ENCODE peak calls at places on chromosome 12, in six cellular contexts. I, N, M, O, Y and A are unnamed samples.
A peak's percentile ranks its signal among the peaks of the same experiment; 100 is the strongest.

GRCh38 chr12:77980782-77981181 is 150.1 kb downstream of the NAV3 start:
- DNase-seq in M (no peak), N (no peak), I (no peak), O (no peak), Y (no peak), A (no peak)

GRCh38 chr12:68913682-68914081 is 19.3 kb downstream of the CPM start:
- DNase-seq in O (no peak), M (peak; percentile 37), Y (no peak), N (no peak), I (no peak), A (no peak)

GRCh38 chr12:119693006-119693405 is 25.1 kb downstream of the PRKAB1 start:
- DNase-seq in I (no peak), N (peak; percentile 84), M (peak; percentile 90), Y (no peak), O (no peak), A (peak; percentile 96)

GRCh38 chr12:46303039-46303666 is 34.3 kb upstream of the SLC38A1 start:
- DNase-seq in M (peak; percentile 33), Y (peak; percentile 28), N (peak; percentile 45), I (peak; percentile 18), O (no peak), A (no peak)

GRCh38 chr12:6124411-6125151 is at the start of gene VWF:
- DNase-seq in I (no peak), M (no peak), O (peak; percentile 43), Y (no peak), N (no peak), A (no peak)

GRCh38 chr12:59429766-59430165 is 166.1 kb upstream of the SLC16A7 start:
- DNase-seq in I (no peak), O (no peak), M (peak; percentile 65), Y (no peak), N (no peak), A (no peak)

GRCh38 chr12:106229036-106229591 is 18.7 kb downstream of the CKAP4 start:
- DNase-seq in I (no peak), M (no peak), Y (no peak), N (no peak), O (peak; percentile 63), A (no peak)

GRCh38 chr12:9753042-9753820 is 7.5 kb downstream of the CD69 start:
- DNase-seq in I (no peak), Y (no peak), N (no peak), M (no peak), O (no peak), A (no peak)

GRCh38 chr12:93753285-93753684 is 76.1 kb downstream of the CRADD start:
- DNase-seq in O (no peak), M (no peak), N (no peak), I (no peak), Y (no peak), A (no peak)

GRCh38 chr12:49698619-49699545 is 8.3 kb downstream of the FMNL3 start:
- DNase-seq in Y (no peak), N (no peak), M (peak; percentile 71), O (no peak), I (no peak), A (peak; percentile 58)

GRCh38 chr12:39779768-39780340 is 160.3 kb upstream of the ABCD2 start:
- DNase-seq in N (no peak), O (no peak), I (no peak), M (no peak), Y (no peak), A (no peak)

GRCh38 chr12:52644078-52644415 is 8.0 kb downstream of the KRT2 start:
- DNase-seq in O (no peak), I (no peak), M (no peak), Y (no peak), N (no peak), A (no peak)

GRCh38 chr12:117749431-117749830 is 219.4 kb downstream of the KSR2 start:
- DNase-seq in I (no peak), M (no peak), Y (no peak), O (no peak), N (no peak), A (no peak)

GRCh38 chr12:132432721-132433577 is 57.0 kb upstream of the FBRSL1 start:
- DNase-seq in O (no peak), M (peak; percentile 15), I (no peak), Y (peak; percentile 75), N (no peak), A (no peak)

GRCh38 chr12:100520048-100520769 is 46.5 kb downstream of the NR1H4 start:
- DNase-seq in I (no peak), N (no peak), M (no peak), O (peak; percentile 60), Y (no peak), A (no peak)

GRCh38 chr12:65634626-65635331 is 189.5 kb upstream of the HMGA2 start:
- DNase-seq in Y (no peak), M (peak; percentile 84), I (no peak), O (no peak), N (no peak), A (no peak)

GRCh38 chr12:102454808-102455760 is 25.3 kb downstream of the IGF1 start:
- DNase-seq in M (peak; percentile 74), I (no peak), N (no peak), O (peak; percentile 85), Y (no peak), A (peak; percentile 55)

GRCh38 chr12:108677381-108677780 is 43.7 kb upstream of the SELPLG start:
- DNase-seq in M (no peak), O (no peak), Y (no peak), I (no peak), N (no peak), A (no peak)

GRCh38 chr12:121805171-121805687 is 1.4 kb downstream of the SETD1B start:
- DNase-seq in O (peak; percentile 53), Y (no peak), I (no peak), M (no peak), N (no peak), A (no peak)

GRCh38 chr12:109863961-109864712 is 16.2 kb downstream of the GLTP start:
- DNase-seq in O (peak; percentile 85), I (no peak), M (peak; percentile 63), Y (no peak), N (peak; percentile 76), A (peak; percentile 54)

GRCh38 chr12:5915511-5915910 is 29.5 kb downstream of the ANO2 start:
- DNase-seq in O (no peak), I (no peak), N (no peak), M (no peak), Y (no peak), A (no peak)

GRCh38 chr12:54725233-54725843 is 77.2 kb upstream of the DCD start:
- DNase-seq in N (no peak), Y (peak; percentile 17), O (no peak), M (no peak), I (peak; percentile 48), A (no peak)

GRCh38 chr12:120696599-120696998 is 9.7 kb downstream of the MLEC start:
- DNase-seq in O (no peak), I (no peak), Y (no peak), M (no peak), N (no peak), A (no peak)

GRCh38 chr12:1289371-1290155 is 298.5 kb downstream of the ERC1 start:
- DNase-seq in N (no peak), M (no peak), I (no peak), Y (no peak), O (no peak), A (no peak)

GRCh38 chr12:132400011-132400641 is 70.7 kb upstream of the GALNT9 start:
- DNase-seq in M (no peak), O (no peak), I (no peak), Y (no peak), N (no peak), A (no peak)

GRCh38 chr12:130850418-130851021 is 11.5 kb upstream of the STX2 start:
- DNase-seq in M (no peak), I (no peak), Y (no peak), N (no peak), O (no peak), A (no peak)
- H3K27ac ChIP-seq in M (no peak overlapping the region), I (no peak overlapping the region), Y (no peak overlapping the region), N (no peak overlapping the region), O (no peak overlapping the region), A (no peak overlapping the region)

GRCh38 chr12:44875417-44875953 is 630 bp downstream of the NELL2 start:
- DNase-seq in O (no peak), N (no peak), Y (no peak), I (no peak), M (no peak), A (no peak)

GRCh38 chr12:44876554-44877275 is 600 bp upstream of the NELL2 start:
- DNase-seq in N (no peak), M (no peak), I (no peak), O (no peak), Y (peak; percentile 56), A (no peak)

GRCh38 chr12:44874981-44875416 is 1.1 kb downstream of the NELL2 start:
- DNase-seq in O (no peak), Y (no peak), M (no peak), N (no peak), I (no peak), A (no peak)

GRCh38 chr12:44875954-44876553 is at the start of gene NELL2:
- DNase-seq in O (no peak), I (no peak), Y (peak; percentile 68), M (no peak), N (no peak), A (peak; percentile 19)

GRCh38 chr12:44873898-44874297 is 2.2 kb downstream of the NELL2 start:
- DNase-seq in O (no peak), N (no peak), M (peak; percentile 4), Y (no peak), I (peak; percentile 0), A (no peak)
- TF ChIP-seq CTCF in O (peak; percentile 8), N (no peak), M (no peak), Y (no peak), I (no peak), A (no peak)

GRCh38 chr12:56635539-56636117 is 5.5 kb upstream of the BAZ2A start:
- DNase-seq in M (no peak), N (no peak), Y (no peak), I (no peak), O (no peak), A (no peak)

GRCh38 chr12:56636118-56636674 is 6.1 kb upstream of the BAZ2A start:
- DNase-seq in N (peak; percentile 88), O (peak; percentile 94), I (peak; percentile 83), Y (peak; percentile 96), M (peak; percentile 80), A (peak; percentile 97)

GRCh38 chr12:56637621-56638020 is 7.5 kb upstream of the BAZ2A start:
- DNase-seq in Y (no peak), N (no peak), O (no peak), I (no peak), M (no peak), A (no peak)

GRCh38 chr12:56634837-56635538 is 4.9 kb upstream of the BAZ2A start:
- DNase-seq in N (peak; percentile 80), O (peak; percentile 87), Y (peak; percentile 89), M (peak; percentile 84), I (peak; percentile 79), A (peak; percentile 88)

GRCh38 chr12:56636675-56637540 is 6.8 kb upstream of the BAZ2A start:
- DNase-seq in I (peak; percentile 99), O (peak; percentile 99), N (peak; percentile 97), Y (peak; percentile 98), M (peak; percentile 100), A (peak; percentile 99)
- TF ChIP-seq POLR2A in I (no peak), O (peak; percentile 26), N (no peak), Y (peak; percentile 4), M (no peak), A (peak; percentile 73)

DNA sequence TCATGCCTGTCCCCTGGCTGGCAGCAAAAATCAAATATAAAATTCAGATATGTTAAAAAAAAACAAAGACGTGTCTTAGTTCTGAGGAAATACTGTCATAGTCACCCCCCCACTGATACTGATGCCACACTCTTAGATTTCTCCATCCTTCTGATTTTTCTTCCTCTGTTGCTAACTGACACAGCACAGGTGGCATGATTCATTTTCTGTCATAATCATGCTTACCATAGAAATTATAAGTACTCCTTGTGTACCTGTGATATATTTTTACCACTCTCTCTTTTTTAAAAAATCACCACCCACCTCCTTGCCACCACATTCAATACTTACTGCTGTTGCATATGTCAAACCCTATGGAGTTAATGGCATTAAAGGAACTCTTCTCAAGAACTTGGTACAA is 209.2 kb downstream of the PPM1H start:
- DNase-seq in I (no peak), M (no peak), N (no peak), Y (no peak), O (no peak), A (no peak)
- H3K27ac ChIP-seq in I (peak overlapping the region; percentile 85), M (no peak overlapping the region), N (no peak overlapping the region), Y (no peak overlapping the region), O (no peak overlapping the region), A (no peak overlapping the region)